ENCODE peak calls at places on chromosomes 13 and 19, in four cellular contexts. P is ureter, Q is HT1080, S is substantia nigra. K is an unnamed sample.

GRCh38 chr19:43105496-43105895 is 23.0 kb upstream of the PSG2 start:
- DNase-seq in P (no peak), Q (no peak), S (no peak), K (no peak)

GRCh38 chr19:6103217-6103644 is 7.1 kb downstream of the RFX2 start:
- DNase-seq in P (peak), Q (peak), S (no peak), K (peak)

GRCh38 chr19:17327068-17327653 is 7.5 kb downstream of the ANO8 start:
- DNase-seq in P (no peak), Q (no peak), S (no peak), K (no peak)

GRCh38 chr19:33503791-33504444 is 17.7 kb downstream of the PEPD start:
- DNase-seq in P (no peak), Q (no peak), S (no peak), K (no peak)

GRCh38 chr13:67023088-67023893 is 206.8 kb downstream of the PCDH9 start:
- DNase-seq in P (no peak), Q (peak), S (no peak), K (peak)

GRCh38 chr13:75715598-75716523 is 79.7 kb downstream of the LMO7 start:
- DNase-seq in P (no peak), Q (no peak), S (no peak), K (no peak)

GRCh38 chr19:46015961-46016425 is 6.9 kb downstream of the PGLYRP1 start:
- DNase-seq in P (no peak), Q (no peak), S (no peak), K (peak)

GRCh38 chr13:67134322-67135129 is 95.6 kb downstream of the PCDH9 start:
- DNase-seq in P (no peak), Q (peak), S (no peak), K (no peak)

GRCh38 chr19:52734340-52734892 is 428 bp downstream of the ZNF611 start:
- DNase-seq in P (peak), Q (no peak), S (no peak), K (no peak)

GRCh38 chr19:970695-971094 is 13.4 kb upstream of the WDR18 start:
- DNase-seq in P (no peak), Q (no peak), S (no peak), K (no peak)

GRCh38 chr19:5054551-5055456 is 85.9 kb downstream of the KDM4B start:
- DNase-seq in P (no peak), Q (no peak), S (peak), K (no peak)

K was measured in Daoy.